ENCODE peak calls at places on chromosomes 11 and 22, in four cellular contexts. R is astrocyte, O is IMR-90, C is GM23248. Y is an unnamed sample.

GRCh38 chr22:29314537-29315285 is 786 bp downstream of the RASL10A start:
- DNase-seq in O (no peak), C (peak), R (no peak), Y (no peak)

GRCh38 chr11:94563176-94563847 is 3.9 kb upstream of the PIWIL4 start:
- DNase-seq in C (peak), O (peak), R (peak), Y (no peak)

GRCh38 chr22:38973289-38974169 is 8.6 kb upstream of the APOBEC3B start:
- DNase-seq in O (peak), C (peak), R (peak), Y (peak)

GRCh38 chr11:48087974-48088681 is 107.8 kb downstream of the PTPRJ start:
- DNase-seq in R (no peak), C (no peak), O (no peak), Y (no peak)

GRCh38 chr11:48168815-48169214 is 47.8 kb upstream of the OR4B1 start:
- DNase-seq in C (no peak), R (no peak), O (no peak), Y (no peak)

GRCh38 chr22:23458663-23459541 is 121.2 kb downstream of the IGLL1 start:
- DNase-seq in C (no peak), O (no peak), R (no peak), Y (no peak)

GRCh38 chr22:49756201-49756600 is 71.5 kb downstream of the BRD1 start:
- DNase-seq in O (no peak), R (no peak), C (no peak), Y (no peak)

GRCh38 chr22:36807627-36808026 is 9.2 kb downstream of the PVALB start:
- DNase-seq in O (no peak), R (no peak), C (no peak), Y (no peak)

GRCh38 chr11:128884703-128885338 is 6.3 kb upstream of the KCNJ5 start:
- DNase-seq in R (peak), O (peak), C (peak), Y (peak)

GRCh38 chr11:96260067-96260511 is 82.9 kb downstream of the MAML2 start:
- DNase-seq in C (no peak), O (no peak), R (no peak), Y (no peak)

GRCh38 chr22:37137903-37138665 is 11.6 kb downstream of the IL2RB start:
- DNase-seq in R (no peak), C (no peak), O (no peak), Y (no peak)

GRCh38 chr22:28773461-28773867 is 969 bp downstream of the CCDC117 start:
- DNase-seq in C (peak), O (peak), R (peak), Y (no peak)

GRCh38 chr11:26849009-26849408 is 127.1 kb upstream of the SLC5A12 start:
- DNase-seq in C (no peak), R (no peak), O (no peak), Y (peak)

GRCh38 chr11:35463211-35463810 is 44.0 kb upstream of the SLC1A2 start:
- DNase-seq in O (no peak), R (no peak), C (no peak), Y (no peak)

GRCh38 chr11:44622190-44622650 is 56.8 kb downstream of the CD82 start:
- DNase-seq in R (no peak), C (no peak), O (no peak), Y (no peak)

GRCh38 chr22:46750861-46751260 is 11.6 kb upstream of the TBC1D22A start:
- DNase-seq in C (no peak), R (no peak), O (no peak), Y (no peak)

DNA sequence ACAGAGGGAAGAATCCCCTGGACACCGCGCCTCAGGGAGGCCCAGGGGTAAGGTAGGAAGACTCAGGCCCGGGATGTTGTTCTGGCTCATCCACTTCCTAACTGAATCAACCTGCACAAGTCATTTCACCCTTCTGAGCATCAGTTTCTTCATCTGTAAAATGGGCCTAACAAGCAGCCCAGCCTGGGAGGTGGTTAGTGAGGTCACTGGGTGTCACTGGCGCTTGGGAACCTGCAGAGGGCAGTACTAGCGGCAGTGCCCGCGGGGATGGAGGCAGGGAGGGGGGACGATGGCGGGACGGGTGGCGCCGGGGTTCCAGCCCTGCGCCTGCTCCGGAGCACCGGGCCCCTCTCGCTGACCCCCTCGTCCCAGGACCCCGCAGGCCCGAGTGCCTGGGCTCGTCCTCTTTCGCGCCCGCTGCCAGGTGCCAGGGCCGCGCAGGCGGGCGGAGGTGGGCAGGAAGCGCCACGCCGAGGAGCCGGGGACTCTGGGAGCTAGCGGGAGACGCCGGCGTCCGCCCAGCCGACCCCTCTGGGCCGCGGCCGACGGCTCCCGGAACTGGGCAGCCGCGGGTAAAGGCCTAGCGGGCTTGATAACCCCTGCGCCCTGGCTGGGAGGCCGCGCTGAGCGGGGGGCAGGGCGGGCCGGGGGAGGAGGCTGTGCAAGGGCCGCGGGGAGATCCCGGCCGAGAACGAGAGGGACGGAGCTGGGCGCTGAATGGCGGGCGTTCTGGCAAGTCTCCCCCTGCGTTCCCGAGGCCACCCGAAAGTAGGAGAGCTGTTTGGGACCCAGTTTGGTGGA is at the start of gene NLRX1:
- DNase-seq in O (peak), C (peak), R (peak), Y (peak)
- H2AFZ ChIP-seq in O (peak), C (peak), R (peak), Y (peak)

GRCh38 chr11:71266114-71266833 is 13.9 kb upstream of the SHANK2 start:
- DNase-seq in C (no peak), O (no peak), R (no peak), Y (peak)
- H2AFZ ChIP-seq in C (no peak), O (peak), R (no peak), Y (no peak)

GRCh38 chr11:75376175-75376574 is 23.1 kb upstream of the RPS3 start:
- DNase-seq in O (no peak), C (peak), R (no peak), Y (no peak)

GRCh38 chr11:75383246-75383645 is 16.1 kb upstream of the RPS3 start:
- DNase-seq in O (no peak), C (no peak), R (no peak), Y (no peak)

GRCh38 chr11:75384438-75385080 is 14.8 kb upstream of the RPS3 start:
- DNase-seq in R (no peak), O (peak), C (peak), Y (peak)

GRCh38 chr11:75380716-75381420 is 18.4 kb upstream of the RPS3 start:
- DNase-seq in C (no peak), R (no peak), O (no peak), Y (peak)

DNA sequence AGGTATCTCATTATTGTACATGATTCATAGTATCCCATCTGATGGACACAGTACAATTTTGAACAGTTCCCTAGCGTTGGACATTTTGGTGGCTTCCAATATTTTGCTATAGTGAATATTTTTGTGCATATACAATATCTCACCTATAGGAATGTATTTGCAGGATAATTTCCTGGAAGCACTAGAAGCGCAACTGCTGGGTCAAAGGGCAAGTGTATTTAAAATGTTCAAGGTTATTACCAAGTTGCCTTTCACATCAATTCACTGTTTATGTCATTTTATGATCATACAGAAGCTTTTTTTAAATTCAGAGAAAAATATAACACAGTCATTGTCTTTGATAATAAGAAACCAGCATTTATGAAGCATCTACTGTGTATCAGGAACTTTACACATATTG is 19.1 kb upstream of the RPS3 start:
- DNase-seq in C (no peak), R (no peak), O (no peak), Y (no peak)
- H2AFZ ChIP-seq in C (no peak), R (no peak), O (no peak), Y (no peak)

DNA sequence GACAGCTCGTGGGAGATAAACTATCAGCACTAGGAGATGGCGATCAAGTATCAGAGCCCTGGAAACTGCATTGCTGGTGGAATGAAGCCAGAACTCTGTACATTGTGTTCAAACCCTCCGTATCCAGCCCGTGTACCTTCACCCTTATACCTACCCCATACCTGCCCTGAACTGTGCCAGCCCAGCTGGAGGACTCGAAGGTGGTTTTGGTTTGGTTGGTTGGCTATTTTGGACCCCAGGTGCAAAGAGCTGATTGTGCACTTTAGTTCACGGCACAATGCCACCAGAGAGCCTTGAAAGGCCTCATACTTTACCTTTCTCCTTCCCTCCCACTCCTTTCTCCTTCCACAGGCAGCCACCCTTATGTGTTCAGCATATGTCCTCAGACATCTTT is 16.0 kb downstream of the FAM83F start:
- DNase-seq in R (no peak), O (no peak), C (no peak), Y (no peak)
- H2AFZ ChIP-seq in R (no peak), O (no peak), C (no peak), Y (no peak)